ENCODE peak calls at places on chromosomes 12 and 14, in four cellular contexts. P is K562, X is HL-60, M is GM12878. J is an unnamed sample.

GRCh38 chr14:100788517-100789365 is 37.2 kb upstream of the MEG3 start:
- DNase-seq in P (peak), M (no peak), X (no peak), J (no peak)

GRCh38 chr12:92439397-92439779 is 263.4 kb upstream of the PLEKHG7 start:
- DNase-seq in X (no peak), M (no peak), P (no peak), J (no peak)

GRCh38 chr14:69716483-69717187 is 50.3 kb upstream of the SRSF5 start:
- DNase-seq in X (peak), M (no peak), P (no peak), J (no peak)

GRCh38 chr12:131047789-131048610 is 94.3 kb downstream of the ADGRD1 start:
- DNase-seq in X (no peak), M (no peak), P (no peak), J (no peak)

GRCh38 chr14:54676822-54677708 is 110.1 kb downstream of the SAMD4A start:
- DNase-seq in X (no peak), P (no peak), M (no peak), J (no peak)

GRCh38 chr12:123064356-123064755 is 83.9 kb downstream of the ARL6IP4 start:
- DNase-seq in P (no peak), M (no peak), X (no peak), J (no peak)

GRCh38 chr12:56333679-56334489 is at the start of gene PAN2:
- DNase-seq in X (peak), M (peak), P (peak), J (peak)

GRCh38 chr12:100293017-100293416 is 26.0 kb downstream of the SCYL2 start:
- DNase-seq in M (no peak), P (no peak), X (no peak), J (no peak)

GRCh38 chr12:95611676-95612309 is 60.5 kb upstream of the USP44 start:
- DNase-seq in P (no peak), X (no peak), M (no peak), J (no peak)

GRCh38 chr14:29682789-29683188 is 244.9 kb downstream of the PRKD1 start:
- DNase-seq in P (no peak), X (no peak), M (no peak), J (no peak)

GRCh38 chr14:70096866-70097265 is 91.9 kb downstream of the SLC8A3 start:
- DNase-seq in M (no peak), P (peak), X (no peak), J (no peak)

GRCh38 chr14:20857630-20858261 is 33.4 kb upstream of the RNASE3 start:
- DNase-seq in M (no peak), X (peak), P (peak), J (peak)

GRCh38 chr12:65510584-65511050 is 232.1 kb downstream of the MSRB3 start:
- DNase-seq in P (no peak), X (no peak), M (no peak), J (no peak)

GRCh38 chr14:81710232-81710845 is 176.7 kb upstream of the SEL1L start:
- DNase-seq in X (peak), M (peak), P (peak), J (no peak)

GRCh38 chr12:75837700-75838099 is 193.9 kb downstream of the PHLDA1 start:
- DNase-seq in P (peak), M (no peak), X (no peak), J (no peak)

GRCh38 chr12:108305520-108305919 is 33.6 kb downstream of the CMKLR1 start:
- DNase-seq in X (no peak), P (no peak), M (no peak), J (no peak)

GRCh38 chr14:77543240-77543551 is 44.6 kb upstream of the ISM2 start:
- DNase-seq in M (no peak), P (peak), X (no peak), J (no peak)

GRCh38 chr14:24422694-24423531 is 6.6 kb downstream of the CBLN3 start:
- DNase-seq in M (no peak), X (no peak), P (no peak), J (no peak)
- TF ChIP-seq POLR2AphosphoS5 in M (no peak), X (no peak), P (no peak), J (no peak)

DNA sequence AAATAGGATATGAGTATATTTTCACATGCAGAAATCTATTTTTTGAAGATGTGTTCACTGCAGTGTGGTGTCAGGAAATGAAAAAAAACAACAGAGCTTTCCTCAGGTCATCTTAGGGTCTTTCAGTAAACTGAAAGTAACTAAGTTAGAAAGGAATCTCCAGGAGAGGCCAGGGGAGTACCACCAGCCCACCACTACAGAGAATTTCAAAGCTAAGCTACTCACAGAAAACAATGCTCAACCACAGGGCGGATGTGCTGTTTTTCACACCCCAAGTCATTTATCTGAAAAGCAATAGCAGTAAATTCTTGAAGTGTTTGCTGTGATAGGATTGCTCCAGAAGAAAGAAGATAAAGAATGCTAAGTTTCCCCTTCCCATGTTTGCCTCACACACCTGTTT is 79.0 kb downstream of the IFNG start:
- DNase-seq in P (no peak), M (no peak), X (no peak), J (no peak)
- TF ChIP-seq SPI1 in P (no peak), M (no peak), X (no peak), J (no peak)

GRCh38 chr14:91320266-91320665 is 75.8 kb upstream of the GPR68 start:
- DNase-seq in P (no peak), M (no peak), X (no peak), J (no peak)

GRCh38 chr14:91318911-91319310 is 74.4 kb upstream of the GPR68 start:
- DNase-seq in M (no peak), P (no peak), X (no peak), J (no peak)

GRCh38 chr14:91315844-91316267 is 71.4 kb upstream of the GPR68 start:
- DNase-seq in X (peak), P (no peak), M (peak), J (peak)

GRCh38 chr14:91316761-91317160 is 72.3 kb upstream of the GPR68 start:
- DNase-seq in M (no peak), P (no peak), X (no peak), J (no peak)

DNA sequence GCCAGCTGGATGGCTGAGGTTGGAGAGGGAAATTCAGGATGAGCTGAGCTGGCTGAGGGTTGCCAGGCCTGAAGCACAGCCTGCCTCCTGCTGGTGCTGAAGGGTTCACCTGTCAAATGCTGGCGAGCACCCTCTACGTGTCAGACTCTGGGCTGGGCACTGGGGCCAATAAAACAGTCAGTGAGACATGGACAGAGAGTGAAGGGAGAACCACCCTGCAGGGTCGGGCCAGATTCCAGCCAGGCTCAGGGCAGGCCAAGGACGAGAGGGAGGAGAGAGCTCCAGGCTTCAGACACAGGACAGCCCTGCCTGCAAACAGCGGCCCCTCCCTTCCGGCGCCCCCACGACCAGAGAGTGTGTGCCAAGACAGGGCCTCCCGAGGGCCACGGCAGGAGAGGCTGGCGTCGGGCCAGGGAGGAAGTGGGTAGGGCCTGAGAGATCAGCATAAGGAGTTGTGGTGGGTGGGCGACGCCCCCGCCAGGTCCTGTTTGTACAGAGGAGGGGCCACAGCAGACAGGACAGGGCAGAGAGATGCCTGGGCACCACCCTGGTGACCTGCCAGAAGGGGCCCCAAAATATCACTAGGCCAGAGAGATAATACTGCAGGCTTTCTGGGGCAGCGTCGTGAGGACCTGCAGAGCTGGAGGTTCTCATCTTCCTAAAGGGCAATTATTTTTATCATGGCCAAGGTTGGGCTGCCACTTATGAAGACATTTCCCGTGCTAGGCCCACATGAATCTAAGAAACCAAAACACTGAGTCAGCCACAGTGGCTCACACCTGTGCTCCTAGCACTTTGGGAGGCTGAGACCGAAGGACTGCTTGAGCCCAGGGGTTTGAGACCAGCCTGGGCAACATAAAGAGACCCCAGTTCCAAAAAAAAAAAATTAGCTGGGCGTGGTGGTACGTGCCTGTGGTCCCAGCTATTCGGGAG is 73.1 kb upstream of the GPR68 start:
- DNase-seq in X (peak), M (no peak), P (no peak), J (no peak)
- TF ChIP-seq POLR2AphosphoS5 in X (peak), M (no peak), P (no peak), J (no peak)

GRCh38 chr12:40770781-40771180 is 78.5 kb downstream of the CNTN1 start:
- DNase-seq in X (no peak), P (no peak), M (no peak), J (no peak)
- TF ChIP-seq SPI1 in X (no peak), P (no peak), M (no peak), J (no peak)

DNA sequence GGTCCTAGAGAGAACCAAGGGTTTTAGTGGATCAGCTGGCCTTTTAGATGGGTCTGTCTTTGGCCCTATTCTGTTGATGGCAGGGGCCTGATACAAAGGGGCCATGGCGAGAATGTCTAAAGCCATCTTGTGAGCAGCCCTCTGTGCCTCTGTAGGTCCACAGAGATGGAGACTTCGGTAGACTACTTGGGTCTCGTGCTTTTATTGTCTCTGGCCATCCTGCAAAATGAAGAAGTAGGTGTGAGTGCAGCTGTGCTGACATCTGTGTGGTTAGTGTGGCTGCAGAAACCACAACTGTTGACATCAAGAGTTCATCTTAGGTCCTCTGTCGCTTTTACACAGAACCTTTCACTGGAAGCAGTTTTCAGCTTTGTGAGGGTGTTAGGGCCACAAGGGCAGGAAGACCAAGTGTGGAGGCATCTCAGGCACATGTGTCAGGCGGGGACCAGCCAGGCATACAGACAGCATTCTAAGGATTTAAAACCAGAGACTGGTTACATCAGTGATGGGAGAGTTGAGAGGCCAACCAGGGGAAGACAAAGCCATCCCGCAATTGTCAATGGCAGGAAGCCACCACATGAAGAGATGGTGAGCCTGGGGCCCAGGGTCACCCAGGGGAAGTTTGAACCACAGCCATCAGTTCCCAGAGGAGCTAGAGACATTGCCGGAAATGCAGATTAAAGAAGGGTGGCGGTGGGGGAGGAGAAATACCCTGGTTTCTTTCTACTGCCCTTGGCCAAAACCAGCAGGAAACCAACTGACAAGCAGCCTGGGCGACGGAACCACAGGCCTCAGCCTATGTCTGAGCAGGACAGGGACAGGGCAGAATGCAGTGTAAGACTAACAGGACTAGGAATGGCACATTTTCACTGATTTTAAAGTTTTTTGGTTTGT is 13.0 kb upstream of the TPCN1 start:
- DNase-seq in P (no peak), M (peak), X (peak), J (peak)
- TF ChIP-seq POLR2AphosphoS5 in P (no peak), M (peak), X (peak), J (peak)